ENCODE peak calls at places on chromosomes 6 and 20, in eight cellular contexts. K is activated CD4-positive, CD25-positive, alpha-beta regulatory T cell; Z is choroid plexus epithelial cell; N is uterus; O is type B pancreatic cell; J is astrocyte of the spinal cord; R is A172; A is GM03348. Y is an unnamed sample.

GRCh38 chr6:150575840-150576239 is 23.8 kb upstream of the PLEKHG1 start:
- DNase-seq in K (no peak), Z (no peak), N (no peak), O (no peak), J (no peak), R (no peak), A (no peak), Y (no peak)

GRCh38 chr20:44573501-44573869 is 8.9 kb upstream of the PKIG start:
- DNase-seq in K (no peak), Z (no peak), N (no peak), O (no peak), J (no peak), R (no peak), A (no peak), Y (no peak)

GRCh38 chr20:44584103-44584690 is 1.8 kb downstream of the PKIG start:
- DNase-seq in K (no peak), Z (no peak), N (no peak), O (no peak), J (no peak), R (no peak), A (no peak), Y (no peak)

GRCh38 chr6:124882580-124883393 is 79.5 kb upstream of the RNF217 start:
- DNase-seq in K (no peak), Z (peak; percentile 66), N (no peak), O (no peak), J (peak; percentile 35), R (peak; percentile 28), A (peak; percentile 27), Y (no peak)

GRCh38 chr6:159988983-159989454 is 20.1 kb downstream of the IGF2R start:
- DNase-seq in K (no peak), Z (peak; percentile 70), N (no peak), O (no peak), J (peak; percentile 59), R (peak; percentile 67), A (peak; percentile 17), Y (no peak)

GRCh38 chr6:75602164-75602896 is 650 bp downstream of the SENP6 start:
- DNase-seq in K (peak; percentile 24), Z (peak; percentile 60), N (peak; percentile 39), O (peak; percentile 78), J (no peak), R (peak; percentile 7), A (peak; percentile 63), Y (peak; percentile 50)

GRCh38 chr6:42099340-42100028 is 42.9 kb downstream of the C6orf132 start:
- DNase-seq in K (no peak), Z (peak; percentile 78), N (no peak), O (no peak), J (peak; percentile 64), R (peak; percentile 80), A (peak; percentile 69), Y (peak; percentile 81)

GRCh38 chr20:14523090-14523489 is 185.7 kb upstream of the FLRT3 start:
- DNase-seq in K (no peak), Z (no peak), N (no peak), O (no peak), J (no peak), R (no peak), A (no peak), Y (no peak)

GRCh38 chr6:127972815-127973214 is 72.0 kb upstream of the THEMIS start:
- DNase-seq in K (no peak), Z (no peak), N (no peak), O (no peak), J (no peak), R (no peak), A (no peak), Y (no peak)

GRCh38 chr6:89675949-89676753 is 37.6 kb upstream of the LYRM2 start:
- DNase-seq in K (no peak), Z (peak; percentile 11), N (no peak), O (no peak), J (no peak), R (no peak), A (no peak), Y (no peak)

GRCh38 chr6:149855040-149855654 is 9.0 kb downstream of the LRP11 start:
- DNase-seq in K (no peak), Z (peak; percentile 94), N (no peak), O (no peak), J (peak; percentile 94), R (peak; percentile 85), A (no peak), Y (peak; percentile 69)

Y was measured in ureter.